ENCODE peak calls at places on chromosomes 11 and 22, in four cellular contexts. One of them, this sample, is unnamed. For H3K4me1, the result is how much of the 10 kb centered on the place peaks cover.

GRCh38 chr11:130611791-130612251 is 163.4 kb downstream of the ADAMTS15 start:
- DNase-seq in RWPE2: no peak
- DNase-seq in heart right ventricle: no peak
- DNase-seq in neuronal stem cell: no peak
- DNase-seq in this sample: no peak

GRCh38 chr11:70848243-70848750 is 404.1 kb downstream of the SHANK2 start:
- DNase-seq in RWPE2: no peak
- DNase-seq in neuronal stem cell: no peak
- DNase-seq in heart right ventricle: no peak
- DNase-seq in this sample: no peak

GRCh38 chr11:75277991-75278790 is 37.6 kb downstream of the TPBGL start:
- DNase-seq in heart right ventricle: no peak
- DNase-seq in neuronal stem cell: no peak
- DNase-seq in RWPE2: peak
- DNase-seq in this sample: no peak

GRCh38 chr11:223921-224320 is 12.2 kb downstream of the SIRT3 start:
- DNase-seq in RWPE2: no peak
- DNase-seq in heart right ventricle: no peak
- DNase-seq in neuronal stem cell: no peak
- DNase-seq in this sample: no peak

GRCh38 chr22:48414662-48415061 is 1413.0 kb downstream of the BRD1 start:
- DNase-seq in RWPE2: no peak
- DNase-seq in neuronal stem cell: no peak
- DNase-seq in heart right ventricle: no peak
- DNase-seq in this sample: no peak

GRCh38 chr22:38572065-38572464 is 2.1 kb upstream of the DMC1 start:
- DNase-seq in RWPE2: no peak
- DNase-seq in neuronal stem cell: peak
- DNase-seq in heart right ventricle: no peak
- DNase-seq in this sample: peak

GRCh38 chr11:1399386-1400167 is 9.8 kb downstream of the BRSK2 start:
- DNase-seq in heart right ventricle: peak
- DNase-seq in RWPE2: no peak
- DNase-seq in neuronal stem cell: no peak
- DNase-seq in this sample: no peak

GRCh38 chr11:8225589-8226036 is 38.1 kb downstream of the LMO1 start:
- DNase-seq in heart right ventricle: peak
- DNase-seq in RWPE2: no peak
- DNase-seq in neuronal stem cell: peak
- DNase-seq in this sample: peak

GRCh38 chr11:91996526-91996925 is 228.1 kb upstream of the FAT3 start:
- DNase-seq in RWPE2: no peak
- DNase-seq in heart right ventricle: no peak
- DNase-seq in neuronal stem cell: no peak
- DNase-seq in this sample: no peak

GRCh38 chr11:107744736-107745135 is 32.9 kb upstream of the SLN start:
- DNase-seq in RWPE2: no peak
- DNase-seq in heart right ventricle: no peak
- DNase-seq in neuronal stem cell: no peak
- DNase-seq in this sample: no peak

GRCh38 chr11:86805873-86806310 is 5.5 kb downstream of the PRSS23 start:
- DNase-seq in neuronal stem cell: no peak
- DNase-seq in heart right ventricle: no peak
- DNase-seq in RWPE2: no peak
- DNase-seq in this sample: no peak

GRCh38 chr11:83195176-83195531 is 1.6 kb downstream of the ANKRD42 start:
- DNase-seq in heart right ventricle: no peak
- DNase-seq in neuronal stem cell: no peak
- DNase-seq in RWPE2: no peak
- DNase-seq in this sample: no peak

GRCh38 chr22:48644108-48644507 is 1183.6 kb downstream of the BRD1 start:
- DNase-seq in neuronal stem cell: no peak
- DNase-seq in RWPE2: no peak
- DNase-seq in heart right ventricle: peak
- DNase-seq in this sample: no peak

GRCh38 chr22:48359613-48359965 is 1468.1 kb downstream of the BRD1 start:
- DNase-seq in neuronal stem cell: no peak
- DNase-seq in RWPE2: no peak
- DNase-seq in heart right ventricle: no peak
- DNase-seq in this sample: no peak

GRCh38 chr11:38169286-38169685 is 1571.2 kb upstream of the RAG2 start:
- DNase-seq in neuronal stem cell: no peak
- DNase-seq in heart right ventricle: no peak
- DNase-seq in RWPE2: no peak
- DNase-seq in this sample: no peak

GRCh38 chr22:39839917-39840510 is 53.5 kb downstream of the ENTHD1 start:
- DNase-seq in neuronal stem cell: no peak
- DNase-seq in heart right ventricle: no peak
- DNase-seq in RWPE2: no peak
- DNase-seq in this sample: peak

GRCh38 chr22:27412866-27413445 is 388.6 kb downstream of the MN1 start:
- DNase-seq in neuronal stem cell: no peak
- DNase-seq in heart right ventricle: no peak
- DNase-seq in RWPE2: no peak
- DNase-seq in this sample: no peak

GRCh38 chr22:19844423-19845368 is 10.0 kb downstream of the GNB1L start:
- DNase-seq in RWPE2: no peak
- DNase-seq in heart right ventricle: peak
- DNase-seq in neuronal stem cell: no peak
- DNase-seq in this sample: peak

GRCh38 chr11:95884364-95884763 is 39.5 kb downstream of the MTMR2 start:
- DNase-seq in neuronal stem cell: no peak
- DNase-seq in heart right ventricle: no peak
- DNase-seq in RWPE2: no peak
- DNase-seq in this sample: no peak

GRCh38 chr11:18358646-18359045 is 35.7 kb upstream of the LDHA start:
- DNase-seq in RWPE2: no peak
- DNase-seq in neuronal stem cell: no peak
- DNase-seq in heart right ventricle: no peak
- DNase-seq in this sample: no peak

GRCh38 chr11:17730608-17731462 is 3.7 kb upstream of the KCNC1 start:
- DNase-seq in RWPE2: peak
- DNase-seq in neuronal stem cell: peak
- DNase-seq in heart right ventricle: peak
- DNase-seq in this sample: peak

GRCh38 chr22:24836282-24836681 is 30.3 kb downstream of the SGSM1 start:
- DNase-seq in neuronal stem cell: no peak
- DNase-seq in heart right ventricle: no peak
- DNase-seq in RWPE2: no peak
- DNase-seq in this sample: no peak

GRCh38 chr11:38538866-38539651 is 1941.0 kb upstream of the RAG2 start:
- DNase-seq in RWPE2: no peak
- DNase-seq in heart right ventricle: no peak
- DNase-seq in neuronal stem cell: no peak
- DNase-seq in this sample: no peak

GRCh38 chr22:40638261-40638660 is 1.7 kb upstream of the MRTFA start:
- DNase-seq in RWPE2: no peak
- DNase-seq in neuronal stem cell: no peak
- DNase-seq in heart right ventricle: no peak
- DNase-seq in this sample: no peak

GRCh38 chr11:71206186-71206585 is 46.2 kb downstream of the SHANK2 start:
- DNase-seq in neuronal stem cell: peak
- DNase-seq in RWPE2: peak
- DNase-seq in heart right ventricle: no peak
- DNase-seq in this sample: no peak

GRCh38 chr11:76102772-76103171 is 103.5 kb downstream of the WNT11 start:
- DNase-seq in neuronal stem cell: no peak
- DNase-seq in RWPE2: no peak
- DNase-seq in heart right ventricle: peak
- DNase-seq in this sample: no peak

GRCh38 chr11:33801821-33802413 is 27.6 kb upstream of the FBXO3 start:
- DNase-seq in heart right ventricle: no peak
- DNase-seq in neuronal stem cell: peak
- DNase-seq in RWPE2: no peak
- DNase-seq in this sample: no peak

GRCh38 chr11:59224419-59224928 is 11.7 kb upstream of the MPEG1 start:
- DNase-seq in neuronal stem cell: no peak
- DNase-seq in heart right ventricle: no peak
- DNase-seq in RWPE2: no peak
- DNase-seq in this sample: no peak
- H3K4me1 ChIP-seq in neuronal stem cell: under half
- H3K4me1 ChIP-seq in heart right ventricle: half or more
- H3K4me1 ChIP-seq in RWPE2: under half
- H3K4me1 ChIP-seq in this sample: under half

GRCh38 chr11:65417221-65417701 is 5.3 kb upstream of the NEAT1 start:
- DNase-seq in neuronal stem cell: no peak
- DNase-seq in heart right ventricle: peak
- DNase-seq in RWPE2: peak
- DNase-seq in this sample: peak

GRCh38 chr11:65412271-65413076 is 10.1 kb upstream of the NEAT1 start:
- DNase-seq in neuronal stem cell: no peak
- DNase-seq in heart right ventricle: peak
- DNase-seq in RWPE2: peak
- DNase-seq in this sample: no peak

GRCh38 chr11:65415499-65416340 is 6.9 kb upstream of the NEAT1 start:
- DNase-seq in heart right ventricle: no peak
- DNase-seq in neuronal stem cell: no peak
- DNase-seq in RWPE2: peak
- DNase-seq in this sample: no peak

GRCh38 chr11:65416341-65417185 is 6.0 kb upstream of the NEAT1 start:
- DNase-seq in heart right ventricle: peak
- DNase-seq in RWPE2: peak
- DNase-seq in neuronal stem cell: peak
- DNase-seq in this sample: peak

DNA sequence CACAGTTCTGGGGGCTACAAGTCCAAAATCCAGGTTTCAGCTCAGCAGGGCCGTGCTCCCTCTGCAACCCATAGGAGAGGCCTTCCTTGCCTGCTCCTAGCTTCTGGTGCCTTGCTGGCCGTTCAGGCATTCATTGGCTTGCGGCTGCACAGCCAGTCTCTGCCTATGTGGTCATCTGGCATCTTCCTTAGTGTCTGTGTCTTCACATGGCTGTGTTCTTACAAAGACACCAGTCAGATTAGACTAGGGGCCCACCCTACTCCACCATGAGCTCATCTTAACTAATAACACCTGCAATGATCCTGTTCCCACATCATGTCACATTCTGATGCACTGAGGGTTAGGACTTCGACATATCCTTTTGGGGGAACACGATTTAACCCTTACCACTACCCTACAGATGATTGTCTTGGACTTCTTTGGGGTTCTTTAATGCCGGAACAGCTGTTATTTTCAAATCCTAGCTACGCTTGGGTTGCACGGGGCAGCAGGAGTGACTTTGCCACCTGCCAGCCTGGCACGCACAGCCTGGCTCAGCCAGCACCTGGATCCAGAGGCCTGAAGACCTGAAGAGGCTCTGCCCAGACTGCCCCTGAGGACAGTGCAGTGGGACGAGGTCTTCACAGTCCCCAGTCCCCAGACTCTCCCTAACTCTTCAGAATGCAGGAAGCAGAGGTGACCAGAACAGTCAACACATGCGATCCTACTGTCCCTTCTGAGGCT is 7.7 kb upstream of the NEAT1 start:
- DNase-seq in heart right ventricle: no peak
- DNase-seq in neuronal stem cell: no peak
- DNase-seq in RWPE2: peak
- DNase-seq in this sample: no peak
- H3K4me1 ChIP-seq in heart right ventricle: half or more
- H3K4me1 ChIP-seq in neuronal stem cell: under half
- H3K4me1 ChIP-seq in RWPE2: under half
- H3K4me1 ChIP-seq in this sample: under half

DNA sequence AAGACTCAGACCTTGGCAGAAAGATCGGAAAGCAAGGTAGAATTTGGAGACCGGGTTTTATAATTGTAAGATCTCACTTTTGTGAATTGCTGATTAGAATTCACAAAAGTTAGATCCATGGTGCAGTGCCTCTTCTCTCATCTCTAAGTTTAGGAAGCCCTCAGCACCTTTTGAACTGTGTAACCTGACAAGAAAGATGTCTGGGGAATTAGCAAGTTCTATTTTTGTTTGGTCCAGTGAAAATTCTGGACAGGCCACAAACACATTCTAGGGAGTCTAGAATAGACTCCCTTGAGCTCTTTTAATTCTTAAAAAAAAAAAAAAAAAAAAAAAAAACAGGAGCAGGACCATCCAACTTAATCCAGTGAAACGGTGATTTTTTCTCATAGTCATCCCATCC is 66.1 kb downstream of the CECR2 start:
- DNase-seq in RWPE2: no peak
- DNase-seq in neuronal stem cell: no peak
- DNase-seq in heart right ventricle: no peak
- DNase-seq in this sample: no peak
- H3K4me1 ChIP-seq in RWPE2: under half
- H3K4me1 ChIP-seq in neuronal stem cell: under half
- H3K4me1 ChIP-seq in heart right ventricle: under half
- H3K4me1 ChIP-seq in this sample: under half

GRCh38 chr11:13276454-13276851 is 1.1 kb upstream of the BMAL1 start:
- DNase-seq in neuronal stem cell: no peak
- DNase-seq in heart right ventricle: no peak
- DNase-seq in RWPE2: no peak
- DNase-seq in this sample: no peak

GRCh38 chr11:13277719-13278619 is at the start of gene BMAL1:
- DNase-seq in heart right ventricle: peak
- DNase-seq in RWPE2: no peak
- DNase-seq in neuronal stem cell: no peak
- DNase-seq in this sample: no peak

GRCh38 chr11:13279487-13279834 is 1.9 kb downstream of the BMAL1 start:
- DNase-seq in neuronal stem cell: no peak
- DNase-seq in heart right ventricle: no peak
- DNase-seq in RWPE2: no peak
- DNase-seq in this sample: no peak

GRCh38 chr11:13278620-13279486 is 1.3 kb downstream of the BMAL1 start:
- DNase-seq in neuronal stem cell: no peak
- DNase-seq in heart right ventricle: no peak
- DNase-seq in RWPE2: no peak
- DNase-seq in this sample: no peak

DNA sequence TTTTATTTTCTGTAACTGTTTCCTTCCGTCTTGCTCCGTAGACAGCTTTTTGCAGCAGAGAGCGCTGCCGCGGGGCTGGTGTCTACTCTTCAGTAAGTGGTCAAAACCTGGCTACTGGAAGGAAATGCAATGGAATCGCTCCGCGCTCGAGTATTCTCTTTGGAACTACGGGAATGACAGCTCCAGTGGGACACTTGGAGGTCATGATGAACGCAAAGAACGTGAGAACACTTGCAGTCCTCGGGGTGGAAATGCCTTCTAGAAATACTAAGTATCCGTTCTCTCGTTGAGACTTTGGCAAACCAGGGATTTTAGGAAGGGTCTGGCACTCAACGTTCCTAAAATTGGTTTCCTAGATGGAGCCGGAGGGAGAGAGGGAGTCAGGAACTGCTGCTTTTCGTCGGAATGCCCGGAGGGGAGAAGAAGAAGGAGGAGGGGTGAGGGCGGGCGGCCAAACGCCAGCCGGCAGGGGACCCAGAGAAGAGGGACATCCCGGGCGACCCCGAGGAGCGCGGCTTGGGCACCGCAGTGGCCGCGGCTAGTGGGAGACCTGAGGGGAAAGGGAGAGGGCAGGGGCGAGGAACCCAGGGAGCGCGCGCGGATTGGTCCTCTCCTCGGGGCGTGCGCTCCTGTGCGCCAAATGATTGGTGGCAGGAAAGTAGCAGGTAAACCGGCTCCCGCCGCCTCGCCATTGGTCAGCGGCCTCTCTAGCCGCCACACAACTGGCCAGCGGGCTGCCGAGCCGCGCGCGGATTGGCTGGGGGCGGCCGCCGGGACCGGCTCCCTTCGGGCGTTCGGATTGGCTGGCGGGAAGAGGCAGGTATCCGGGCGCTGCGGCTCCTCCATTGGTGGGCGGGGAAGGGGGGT is 505 bp upstream of the BMAL1 start:
- DNase-seq in neuronal stem cell: peak
- DNase-seq in heart right ventricle: peak
- DNase-seq in RWPE2: peak
- DNase-seq in this sample: peak
- H3K4me1 ChIP-seq in neuronal stem cell: under half
- H3K4me1 ChIP-seq in heart right ventricle: under half
- H3K4me1 ChIP-seq in RWPE2: under half
- H3K4me1 ChIP-seq in this sample: under half

This sample was measured in CD4-positive, alpha-beta memory T cell.